ENCODE peak calls at places on chromosomes 6 and 20, in six cellular contexts. One of them, this sample, is unnamed.

GRCh38 chr20:8234580-8234979 is 102.5 kb downstream of the PLCB1 start:
- DNase-seq in activated CD4-positive, CD25-positive, alpha-beta regulatory T cell: no peak
- DNase-seq in GDM1: no peak
- DNase-seq in ureter: no peak
- DNase-seq in HCT116: no peak
- DNase-seq in NCI-H1092 treated with DMSO at 0.1 percent for 48 hours: no peak
- DNase-seq in this sample: no peak

GRCh38 chr6:75618437-75618836 is 16.8 kb downstream of the SENP6 start:
- DNase-seq in ureter: no peak
- DNase-seq in HCT116: no peak
- DNase-seq in activated CD4-positive, CD25-positive, alpha-beta regulatory T cell: no peak
- DNase-seq in NCI-H1092 treated with DMSO at 0.1 percent for 48 hours: no peak
- DNase-seq in GDM1: no peak
- DNase-seq in this sample: no peak

GRCh38 chr6:113953346-113953745 is 17.6 kb downstream of the HDAC2 start:
- DNase-seq in GDM1: no peak
- DNase-seq in ureter: no peak
- DNase-seq in HCT116: no peak
- DNase-seq in NCI-H1092 treated with DMSO at 0.1 percent for 48 hours: no peak
- DNase-seq in activated CD4-positive, CD25-positive, alpha-beta regulatory T cell: no peak
- DNase-seq in this sample: no peak

GRCh38 chr6:39901116-39901655 is 33.1 kb downstream of the MOCS1 start:
- DNase-seq in NCI-H1092 treated with DMSO at 0.1 percent for 48 hours: no peak
- DNase-seq in GDM1: no peak
- DNase-seq in ureter: no peak
- DNase-seq in activated CD4-positive, CD25-positive, alpha-beta regulatory T cell: no peak
- DNase-seq in HCT116: no peak
- DNase-seq in this sample: no peak

GRCh38 chr6:31175961-31176360 is 5.5 kb upstream of the POU5F1 start:
- DNase-seq in NCI-H1092 treated with DMSO at 0.1 percent for 48 hours: no peak
- DNase-seq in HCT116: no peak
- DNase-seq in activated CD4-positive, CD25-positive, alpha-beta regulatory T cell: no peak
- DNase-seq in ureter: no peak
- DNase-seq in GDM1: no peak
- DNase-seq in this sample: no peak

GRCh38 chr6:108661982-108662381 is 101.3 kb downstream of the FOXO3 start:
- DNase-seq in GDM1: no peak
- DNase-seq in HCT116: no peak
- DNase-seq in NCI-H1092 treated with DMSO at 0.1 percent for 48 hours: no peak
- DNase-seq in ureter: no peak
- DNase-seq in activated CD4-positive, CD25-positive, alpha-beta regulatory T cell: no peak
- DNase-seq in this sample: no peak

GRCh38 chr6:105882833-105883232 is 203.3 kb upstream of the PRDM1 start:
- DNase-seq in GDM1: no peak
- DNase-seq in NCI-H1092 treated with DMSO at 0.1 percent for 48 hours: no peak
- DNase-seq in activated CD4-positive, CD25-positive, alpha-beta regulatory T cell: no peak
- DNase-seq in HCT116: no peak
- DNase-seq in ureter: no peak
- DNase-seq in this sample: no peak

GRCh38 chr6:111210074-111210729 is 122.9 kb downstream of the SLC16A10 start:
- DNase-seq in activated CD4-positive, CD25-positive, alpha-beta regulatory T cell: no peak
- DNase-seq in ureter: no peak
- DNase-seq in HCT116: peak
- DNase-seq in NCI-H1092 treated with DMSO at 0.1 percent for 48 hours: peak
- DNase-seq in GDM1: peak
- DNase-seq in this sample: peak

GRCh38 chr20:3890410-3890751 is 1.2 kb downstream of the PANK2 start:
- DNase-seq in HCT116: no peak
- DNase-seq in ureter: no peak
- DNase-seq in GDM1: no peak
- DNase-seq in activated CD4-positive, CD25-positive, alpha-beta regulatory T cell: no peak
- DNase-seq in NCI-H1092 treated with DMSO at 0.1 percent for 48 hours: no peak
- DNase-seq in this sample: peak

GRCh38 chr6:161135695-161136591 is 137.9 kb downstream of the AGPAT4 start:
- DNase-seq in NCI-H1092 treated with DMSO at 0.1 percent for 48 hours: no peak
- DNase-seq in ureter: no peak
- DNase-seq in HCT116: no peak
- DNase-seq in activated CD4-positive, CD25-positive, alpha-beta regulatory T cell: no peak
- DNase-seq in GDM1: no peak
- DNase-seq in this sample: no peak

GRCh38 chr20:51121272-51121671 is 98.4 kb upstream of the KCNG1 start:
- DNase-seq in activated CD4-positive, CD25-positive, alpha-beta regulatory T cell: no peak
- DNase-seq in HCT116: no peak
- DNase-seq in GDM1: no peak
- DNase-seq in NCI-H1092 treated with DMSO at 0.1 percent for 48 hours: no peak
- DNase-seq in ureter: no peak
- DNase-seq in this sample: no peak

GRCh38 chr6:39758905-39759605 is 33.1 kb upstream of the DAAM2 start:
- DNase-seq in HCT116: no peak
- DNase-seq in activated CD4-positive, CD25-positive, alpha-beta regulatory T cell: no peak
- DNase-seq in GDM1: no peak
- DNase-seq in ureter: no peak
- DNase-seq in NCI-H1092 treated with DMSO at 0.1 percent for 48 hours: no peak
- DNase-seq in this sample: no peak

GRCh38 chr6:38552136-38552535 is 87.6 kb downstream of the BTBD9 start:
- DNase-seq in ureter: no peak
- DNase-seq in NCI-H1092 treated with DMSO at 0.1 percent for 48 hours: no peak
- DNase-seq in GDM1: peak
- DNase-seq in activated CD4-positive, CD25-positive, alpha-beta regulatory T cell: no peak
- DNase-seq in HCT116: no peak
- DNase-seq in this sample: no peak

GRCh38 chr20:50728981-50729874 is 2.2 kb upstream of the PARD6B start:
- DNase-seq in activated CD4-positive, CD25-positive, alpha-beta regulatory T cell: no peak
- DNase-seq in NCI-H1092 treated with DMSO at 0.1 percent for 48 hours: no peak
- DNase-seq in GDM1: no peak
- DNase-seq in HCT116: peak
- DNase-seq in ureter: peak
- DNase-seq in this sample: no peak

GRCh38 chr6:106643061-106643460 is 13.7 kb downstream of the QRSL1 start:
- DNase-seq in NCI-H1092 treated with DMSO at 0.1 percent for 48 hours: no peak
- DNase-seq in activated CD4-positive, CD25-positive, alpha-beta regulatory T cell: no peak
- DNase-seq in HCT116: no peak
- DNase-seq in ureter: no peak
- DNase-seq in GDM1: no peak
- DNase-seq in this sample: no peak

GRCh38 chr6:139367810-139368321 is 6.6 kb downstream of the CITED2 start:
- DNase-seq in GDM1: peak
- DNase-seq in activated CD4-positive, CD25-positive, alpha-beta regulatory T cell: no peak
- DNase-seq in HCT116: no peak
- DNase-seq in NCI-H1092 treated with DMSO at 0.1 percent for 48 hours: no peak
- DNase-seq in ureter: no peak
- DNase-seq in this sample: peak

GRCh38 chr6:111585241-111585968 is 20.3 kb downstream of the TRAF3IP2 start:
- DNase-seq in HCT116: no peak
- DNase-seq in NCI-H1092 treated with DMSO at 0.1 percent for 48 hours: no peak
- DNase-seq in GDM1: no peak
- DNase-seq in activated CD4-positive, CD25-positive, alpha-beta regulatory T cell: no peak
- DNase-seq in ureter: no peak
- DNase-seq in this sample: peak

GRCh38 chr6:111517965-111518364 is 34.9 kb upstream of the REV3L start:
- DNase-seq in NCI-H1092 treated with DMSO at 0.1 percent for 48 hours: no peak
- DNase-seq in ureter: no peak
- DNase-seq in activated CD4-positive, CD25-positive, alpha-beta regulatory T cell: no peak
- DNase-seq in HCT116: no peak
- DNase-seq in GDM1: no peak
- DNase-seq in this sample: peak

GRCh38 chr20:59428441-59429205 is 128.2 kb downstream of the EDN3 start:
- DNase-seq in HCT116: peak
- DNase-seq in activated CD4-positive, CD25-positive, alpha-beta regulatory T cell: no peak
- DNase-seq in GDM1: no peak
- DNase-seq in NCI-H1092 treated with DMSO at 0.1 percent for 48 hours: no peak
- DNase-seq in ureter: no peak
- DNase-seq in this sample: peak

GRCh38 chr6:36947570-36948351 is 6.8 kb upstream of the PI16 start:
- DNase-seq in ureter: no peak
- DNase-seq in HCT116: peak
- DNase-seq in GDM1: peak
- DNase-seq in activated CD4-positive, CD25-positive, alpha-beta regulatory T cell: no peak
- DNase-seq in NCI-H1092 treated with DMSO at 0.1 percent for 48 hours: no peak
- DNase-seq in this sample: peak

GRCh38 chr6:69926745-69927144 is 60.4 kb downstream of the COL19A1 start:
- DNase-seq in activated CD4-positive, CD25-positive, alpha-beta regulatory T cell: no peak
- DNase-seq in HCT116: no peak
- DNase-seq in GDM1: no peak
- DNase-seq in ureter: no peak
- DNase-seq in NCI-H1092 treated with DMSO at 0.1 percent for 48 hours: no peak
- DNase-seq in this sample: no peak

GRCh38 chr6:158467923-158468322 is 92.0 kb upstream of the TMEM181 start:
- DNase-seq in HCT116: no peak
- DNase-seq in NCI-H1092 treated with DMSO at 0.1 percent for 48 hours: peak
- DNase-seq in GDM1: no peak
- DNase-seq in ureter: no peak
- DNase-seq in activated CD4-positive, CD25-positive, alpha-beta regulatory T cell: no peak
- DNase-seq in this sample: no peak

GRCh38 chr20:44896583-44896982 is 11.1 kb downstream of the YWHAB start:
- DNase-seq in ureter: no peak
- DNase-seq in NCI-H1092 treated with DMSO at 0.1 percent for 48 hours: no peak
- DNase-seq in HCT116: no peak
- DNase-seq in activated CD4-positive, CD25-positive, alpha-beta regulatory T cell: no peak
- DNase-seq in GDM1: no peak
- DNase-seq in this sample: no peak

GRCh38 chr6:54621285-54621684 is 225.3 kb upstream of the FAM83B start:
- DNase-seq in activated CD4-positive, CD25-positive, alpha-beta regulatory T cell: no peak
- DNase-seq in GDM1: no peak
- DNase-seq in HCT116: peak
- DNase-seq in ureter: no peak
- DNase-seq in NCI-H1092 treated with DMSO at 0.1 percent for 48 hours: no peak
- DNase-seq in this sample: no peak

GRCh38 chr6:125906158-125906998 is 50.2 kb upstream of the HINT3 start:
- DNase-seq in activated CD4-positive, CD25-positive, alpha-beta regulatory T cell: peak
- DNase-seq in GDM1: peak
- DNase-seq in ureter: peak
- DNase-seq in HCT116: peak
- DNase-seq in NCI-H1092 treated with DMSO at 0.1 percent for 48 hours: no peak
- DNase-seq in this sample: peak

GRCh38 chr6:40038626-40039025 is 104.4 kb upstream of the MOCS1 start:
- DNase-seq in GDM1: no peak
- DNase-seq in HCT116: no peak
- DNase-seq in activated CD4-positive, CD25-positive, alpha-beta regulatory T cell: no peak
- DNase-seq in ureter: no peak
- DNase-seq in NCI-H1092 treated with DMSO at 0.1 percent for 48 hours: no peak
- DNase-seq in this sample: no peak

GRCh38 chr6:152221806-152222628 is 414.5 kb downstream of the ESR1 start:
- DNase-seq in HCT116: no peak
- DNase-seq in activated CD4-positive, CD25-positive, alpha-beta regulatory T cell: no peak
- DNase-seq in GDM1: no peak
- DNase-seq in ureter: no peak
- DNase-seq in NCI-H1092 treated with DMSO at 0.1 percent for 48 hours: no peak
- DNase-seq in this sample: no peak

GRCh38 chr6:109117346-109118035 is 22.2 kb downstream of the CEP57L1 start:
- DNase-seq in HCT116: no peak
- DNase-seq in NCI-H1092 treated with DMSO at 0.1 percent for 48 hours: no peak
- DNase-seq in ureter: no peak
- DNase-seq in GDM1: peak
- DNase-seq in activated CD4-positive, CD25-positive, alpha-beta regulatory T cell: no peak
- DNase-seq in this sample: no peak

GRCh38 chr20:4297141-4297826 is 281.9 kb upstream of the RNF24 start:
- DNase-seq in HCT116: no peak
- DNase-seq in GDM1: no peak
- DNase-seq in ureter: peak
- DNase-seq in activated CD4-positive, CD25-positive, alpha-beta regulatory T cell: no peak
- DNase-seq in NCI-H1092 treated with DMSO at 0.1 percent for 48 hours: no peak
- DNase-seq in this sample: no peak

GRCh38 chr6:139452176-139452876 is 77.9 kb upstream of the CITED2 start:
- DNase-seq in HCT116: no peak
- DNase-seq in ureter: no peak
- DNase-seq in activated CD4-positive, CD25-positive, alpha-beta regulatory T cell: no peak
- DNase-seq in NCI-H1092 treated with DMSO at 0.1 percent for 48 hours: no peak
- DNase-seq in GDM1: no peak
- DNase-seq in this sample: no peak

GRCh38 chr20:44174996-44175766 is 11.8 kb downstream of the JPH2 start:
- DNase-seq in NCI-H1092 treated with DMSO at 0.1 percent for 48 hours: no peak
- DNase-seq in ureter: no peak
- DNase-seq in GDM1: no peak
- DNase-seq in activated CD4-positive, CD25-positive, alpha-beta regulatory T cell: no peak
- DNase-seq in HCT116: no peak
- DNase-seq in this sample: no peak

GRCh38 chr20:31719644-31720485 is 2.8 kb downstream of the BCL2L1 start:
- DNase-seq in activated CD4-positive, CD25-positive, alpha-beta regulatory T cell: no peak
- DNase-seq in GDM1: no peak
- DNase-seq in HCT116: no peak
- DNase-seq in NCI-H1092 treated with DMSO at 0.1 percent for 48 hours: peak
- DNase-seq in ureter: no peak
- DNase-seq in this sample: no peak

GRCh38 chr6:158411998-158412397 is 99.7 kb downstream of the TULP4 start:
- DNase-seq in HCT116: peak
- DNase-seq in NCI-H1092 treated with DMSO at 0.1 percent for 48 hours: no peak
- DNase-seq in GDM1: no peak
- DNase-seq in activated CD4-positive, CD25-positive, alpha-beta regulatory T cell: no peak
- DNase-seq in ureter: no peak
- DNase-seq in this sample: no peak

GRCh38 chr6:137162692-137163303 is 10.6 kb downstream of the IL22RA2 start:
- DNase-seq in GDM1: no peak
- DNase-seq in activated CD4-positive, CD25-positive, alpha-beta regulatory T cell: no peak
- DNase-seq in ureter: no peak
- DNase-seq in NCI-H1092 treated with DMSO at 0.1 percent for 48 hours: no peak
- DNase-seq in HCT116: no peak
- DNase-seq in this sample: no peak

GRCh38 chr6:47964994-47965393 is 146.0 kb downstream of the PTCHD4 start:
- DNase-seq in HCT116: no peak
- DNase-seq in ureter: no peak
- DNase-seq in activated CD4-positive, CD25-positive, alpha-beta regulatory T cell: no peak
- DNase-seq in NCI-H1092 treated with DMSO at 0.1 percent for 48 hours: no peak
- DNase-seq in GDM1: no peak
- DNase-seq in this sample: no peak

GRCh38 chr20:62824476-62825287 is 7.8 kb downstream of the COL9A3 start:
- DNase-seq in ureter: no peak
- DNase-seq in NCI-H1092 treated with DMSO at 0.1 percent for 48 hours: peak
- DNase-seq in activated CD4-positive, CD25-positive, alpha-beta regulatory T cell: no peak
- DNase-seq in HCT116: no peak
- DNase-seq in GDM1: peak
- DNase-seq in this sample: peak

GRCh38 chr6:29981211-29981812 is 39.0 kb downstream of the HLA-A start:
- DNase-seq in GDM1: no peak
- DNase-seq in NCI-H1092 treated with DMSO at 0.1 percent for 48 hours: no peak
- DNase-seq in activated CD4-positive, CD25-positive, alpha-beta regulatory T cell: no peak
- DNase-seq in HCT116: no peak
- DNase-seq in ureter: no peak
- DNase-seq in this sample: no peak

GRCh38 chr20:325043-325888 is at the start of gene SOX12:
- DNase-seq in GDM1: peak
- DNase-seq in ureter: peak
- DNase-seq in NCI-H1092 treated with DMSO at 0.1 percent for 48 hours: peak
- DNase-seq in activated CD4-positive, CD25-positive, alpha-beta regulatory T cell: peak
- DNase-seq in HCT116: peak
- DNase-seq in this sample: peak

GRCh38 chr6:3956054-3956453 is 106.9 kb downstream of the FAM50B start:
- DNase-seq in HCT116: no peak
- DNase-seq in ureter: no peak
- DNase-seq in GDM1: no peak
- DNase-seq in activated CD4-positive, CD25-positive, alpha-beta regulatory T cell: no peak
- DNase-seq in NCI-H1092 treated with DMSO at 0.1 percent for 48 hours: no peak
- DNase-seq in this sample: peak